ENCODE peak calls at places on chromosomes 3 and 15, in ten cellular contexts. I, L, G, M, B, O, W, N, P and K are unnamed samples.

GRCh38 chr15:46344906-46345305 is 710.1 kb downstream of the SQOR start:
- DNase-seq in W (no peak), P (no peak), N (no peak), O (no peak), I (no peak), M (no peak), L (no peak), G (no peak), B (no peak), K (no peak)

GRCh38 chr15:80404719-80405553 is 754 bp downstream of the ARNT2 start:
- DNase-seq in P (no peak), I (no peak), B (no peak), L (peak; percentile 55), W (peak; percentile 18), M (peak; percentile 14), N (peak; percentile 1), G (no peak), O (no peak), K (peak; percentile 77)

GRCh38 chr15:51536965-51537574 is 85.5 kb downstream of the DMXL2 start:
- DNase-seq in M (no peak), O (no peak), I (no peak), W (peak; percentile 17), N (no peak), L (no peak), G (no peak), B (no peak), P (no peak), K (no peak)

GRCh38 chr3:100748220-100748619 is 38.9 kb downstream of the TFG start:
- DNase-seq in B (no peak), I (no peak), P (no peak), G (no peak), O (no peak), N (no peak), W (no peak), M (no peak), L (no peak), K (no peak)

GRCh38 chr3:107431048-107431297 is 53.7 kb downstream of the CCDC54 start:
- DNase-seq in M (no peak), N (no peak), P (peak; percentile 37), I (peak; percentile 4), B (no peak), W (peak; percentile 25), G (peak; percentile 52), L (no peak), O (no peak), K (peak; percentile 65)

GRCh38 chr3:188663839-188664238 is 507.9 kb upstream of the TPRG1 start:
- DNase-seq in B (no peak), P (no peak), I (no peak), G (no peak), O (no peak), N (no peak), L (no peak), W (no peak), M (no peak), K (no peak)

GRCh38 chr3:103181175-103181574 is 746.4 kb downstream of the ZPLD1 start:
- DNase-seq in B (no peak), P (no peak), N (no peak), O (no peak), M (no peak), W (no peak), G (no peak), I (no peak), L (no peak), K (no peak)

GRCh38 chr15:72306211-72306785 is 13.7 kb downstream of the CELF6 start:
- DNase-seq in G (no peak), M (peak; percentile 77), P (peak; percentile 22), L (peak; percentile 49), B (no peak), I (no peak), O (no peak), N (peak; percentile 31), W (peak; percentile 65), K (peak; percentile 80)

GRCh38 chr3:36546196-36546595 is 165.9 kb downstream of the STAC start:
- DNase-seq in G (no peak), B (no peak), L (no peak), N (no peak), P (no peak), O (no peak), M (no peak), W (no peak), I (no peak), K (no peak)

GRCh38 chr3:146086211-146086610 is 74.8 kb downstream of the PLOD2 start:
- DNase-seq in M (no peak), L (no peak), B (no peak), P (no peak), W (no peak), I (no peak), O (no peak), N (no peak), G (no peak), K (no peak)

GRCh38 chr3:122263974-122264588 is 61.0 kb upstream of the CSTA start:
- DNase-seq in N (no peak), L (no peak), P (no peak), G (no peak), O (no peak), I (no peak), M (no peak), B (no peak), W (no peak), K (no peak)

GRCh38 chr3:72336821-72337479 is 511.3 kb downstream of the SHQ1 start:
- DNase-seq in B (no peak), W (peak; percentile 67), P (peak; percentile 87), G (no peak), N (no peak), I (peak; percentile 12), L (no peak), O (no peak), M (no peak), K (no peak)

GRCh38 chr3:9422712-9423424 is 25.5 kb downstream of the SETD5 start:
- DNase-seq in G (peak; percentile 88), B (peak; percentile 48), O (no peak), M (no peak), W (peak; percentile 96), L (no peak), P (peak; percentile 93), N (peak; percentile 72), I (peak; percentile 86), K (peak; percentile 97)

GRCh38 chr15:98889930-98890695 is 117.5 kb downstream of the PGPEP1L start:
- DNase-seq in M (no peak), W (peak; percentile 34), P (no peak), O (no peak), G (no peak), N (no peak), L (no peak), I (no peak), B (no peak), K (no peak)

GRCh38 chr3:3074551-3075257 is 35.5 kb downstream of the IL5RA start:
- DNase-seq in G (no peak), I (no peak), M (no peak), W (no peak), L (no peak), P (no peak), B (no peak), O (no peak), N (no peak), K (no peak)

GRCh38 chr15:80587007-80587406 is 108.1 kb upstream of the ABHD17C start:
- DNase-seq in W (no peak), N (no peak), L (no peak), P (no peak), M (no peak), I (no peak), G (no peak), B (no peak), O (no peak), K (no peak)

GRCh38 chr3:71074416-71074815 is 509.1 kb downstream of the FOXP1 start:
- DNase-seq in N (no peak), W (no peak), B (no peak), P (no peak), I (no peak), L (no peak), O (no peak), M (no peak), G (no peak), K (no peak)

GRCh38 chr15:82036461-82036860 is 9.4 kb downstream of the MEX3B start:
- DNase-seq in I (no peak), G (no peak), M (no peak), B (no peak), O (no peak), P (no peak), N (no peak), W (no peak), L (no peak), K (no peak)

GRCh38 chr3:127684871-127685707 is 12.3 kb downstream of the ABTB1 start:
- DNase-seq in N (no peak), P (peak; percentile 11), O (no peak), G (no peak), I (no peak), B (no peak), W (no peak), L (no peak), M (no peak), K (no peak)

GRCh38 chr3:149655826-149656599 is 1.8 kb downstream of the WWTR1 start:
- DNase-seq in O (no peak), P (no peak), L (no peak), M (no peak), I (no peak), B (no peak), W (no peak), N (no peak), G (no peak), K (no peak)

GRCh38 chr15:44298878-44299277 is 10.4 kb downstream of the GOLM2 start:
- DNase-seq in O (no peak), I (peak; percentile 2), N (no peak), G (no peak), B (no peak), L (no peak), P (no peak), M (no peak), W (peak; percentile 46), K (no peak)

GRCh38 chr15:39242345-39242744 is 338.5 kb upstream of the THBS1 start:
- DNase-seq in P (no peak), I (no peak), O (no peak), G (no peak), B (no peak), M (no peak), W (no peak), N (no peak), L (no peak), K (no peak)

GRCh38 chr3:99713440-99713839 is 75.0 kb downstream of the COL8A1 start:
- DNase-seq in W (no peak), L (no peak), G (no peak), B (peak; percentile 28), N (no peak), I (no peak), O (no peak), M (no peak), P (no peak), K (no peak)

GRCh38 chr3:70431906-70432305 is 119.5 kb upstream of the MDFIC2 start:
- DNase-seq in W (no peak), N (no peak), B (no peak), L (no peak), G (no peak), O (no peak), M (no peak), I (no peak), P (no peak), K (no peak)

GRCh38 chr15:24823473-24823872 is 131.3 kb upstream of the SNRPN start:
- DNase-seq in L (no peak), B (no peak), P (no peak), M (peak; percentile 14), O (peak; percentile 72), N (no peak), I (no peak), W (no peak), G (no peak), K (peak; percentile 51)